ENCODE peak calls at places on chromosomes 5 and 9, in nine cellular contexts. T is astrocyte, F is dorsolateral prefrontal cortex, Z is body of pancreas, E is AG04450, L is kidney, I is ovary, K is transverse colon, G is tibial artery. D is an unnamed sample.

GRCh38 chr9:93911871-93912554 is 43.1 kb downstream of the BARX1 start:
- DNase-seq in T (no peak), F (no peak), Z (no peak), E (no peak), L (no peak), I (no peak), K (no peak), G (no peak), D (no peak)

GRCh38 chr9:97529363-97530076 is 28.1 kb downstream of the TMOD1 start:
- DNase-seq in T (no peak), F (no peak), Z (no peak), E (no peak), L (no peak), I (peak; percentile 58), K (no peak), G (peak; percentile 84), D (no peak)

GRCh38 chr9:76213751-76214150 is 180.5 kb downstream of the RFK start:
- DNase-seq in T (peak; percentile 35), F (no peak), Z (no peak), E (no peak), L (no peak), I (no peak), K (no peak), G (no peak), D (no peak)

GRCh38 chr5:12385095-12385494 is 480.8 kb upstream of the CTNND2 start:
- DNase-seq in T (no peak), F (no peak), Z (no peak), E (no peak), L (peak; percentile 29), I (no peak), K (no peak), G (no peak), D (no peak)

GRCh38 chr5:123211084-123211483 is 122.0 kb downstream of the PRDM6 start:
- DNase-seq in T (no peak), F (no peak), Z (no peak), E (no peak), L (no peak), I (no peak), K (no peak), G (no peak), D (no peak)

GRCh38 chr9:38682713-38683112 is 37.2 kb downstream of the FAM240B start:
- DNase-seq in T (peak; percentile 93), F (no peak), Z (no peak), E (peak; percentile 72), L (no peak), I (no peak), K (no peak), G (no peak), D (peak; percentile 56)

GRCh38 chr9:105067895-105068580 is 140.1 kb upstream of the ABCA1 start:
- DNase-seq in T (peak; percentile 87), F (no peak), Z (no peak), E (no peak), L (no peak), I (no peak), K (no peak), G (no peak), D (no peak)

GRCh38 chr5:179361204-179361603 is 15.9 kb upstream of the ADAMTS2 start:
- DNase-seq in T (no peak), F (no peak), Z (no peak), E (no peak), L (no peak), I (no peak), K (no peak), G (no peak), D (no peak)

GRCh38 chr9:108521063-108521462 is 334.7 kb downstream of the ACTL7B start:
- DNase-seq in T (peak; percentile 61), F (no peak), Z (no peak), E (peak; percentile 29), L (no peak), I (no peak), K (no peak), G (no peak), D (no peak)

GRCh38 chr5:31731016-31731415 is 92.1 kb downstream of the PDZD2 start:
- DNase-seq in T (no peak), F (no peak), Z (no peak), E (no peak), L (no peak), I (no peak), K (no peak), G (no peak), D (no peak)

GRCh38 chr5:130885027-130885426 is 280.0 kb downstream of the HINT1 start:
- DNase-seq in T (no peak), F (no peak), Z (peak; percentile 38), E (no peak), L (no peak), I (no peak), K (peak; percentile 54), G (no peak), D (no peak)

GRCh38 chr9:126694206-126695081 is 80.7 kb downstream of the LMX1B start:
- DNase-seq in T (no peak), F (no peak), Z (no peak), E (no peak), L (peak; percentile 48), I (no peak), K (no peak), G (no peak), D (no peak)

GRCh38 chr9:100125236-100125635 is 26.2 kb downstream of the INVS start:
- DNase-seq in T (no peak), F (no peak), Z (peak; percentile 15), E (no peak), L (no peak), I (no peak), K (no peak), G (no peak), D (no peak)

GRCh38 chr5:179409806-179410205 is 64.5 kb upstream of the ADAMTS2 start:
- DNase-seq in T (no peak), F (no peak), Z (no peak), E (no peak), L (peak; percentile 61), I (no peak), K (no peak), G (no peak), D (no peak)

GRCh38 chr9:129138144-129138462 is 26.9 kb downstream of the PTPA start:
- DNase-seq in T (no peak), F (no peak), Z (no peak), E (no peak), L (peak; percentile 70), I (no peak), K (no peak), G (no peak), D (no peak)

GRCh38 chr9:134379774-134380431 is 53.6 kb downstream of the RXRA start:
- DNase-seq in T (peak; percentile 46), F (no peak), Z (peak; percentile 46), E (no peak), L (no peak), I (no peak), K (no peak), G (no peak), D (no peak)

GRCh38 chr5:158979290-158979689 is 120.4 kb downstream of the EBF1 start:
- DNase-seq in T (no peak), F (no peak), Z (no peak), E (no peak), L (no peak), I (no peak), K (no peak), G (no peak), D (no peak)
- H3K4me3 ChIP-seq in T (no peak overlapping the region), F (no peak overlapping the region), Z (no peak overlapping the region), E (no peak overlapping the region), L (no peak overlapping the region), I (no peak overlapping the region), K (no peak overlapping the region), G (no peak overlapping the region), D (no peak overlapping the region)

GRCh38 chr5:103375356-103375755 is 116.8 kb downstream of the MACIR start:
- DNase-seq in T (peak; percentile 79), F (no peak), Z (peak; percentile 22), E (peak; percentile 81), L (no peak), I (no peak), K (no peak), G (no peak), D (no peak)
- TF ChIP-seq CTCF in T (peak; percentile 19), F (no peak), Z (peak; percentile 20), E (peak; percentile 19), L (no peak), I (no peak), K (no peak), G (no peak), D (no peak)

DNA sequence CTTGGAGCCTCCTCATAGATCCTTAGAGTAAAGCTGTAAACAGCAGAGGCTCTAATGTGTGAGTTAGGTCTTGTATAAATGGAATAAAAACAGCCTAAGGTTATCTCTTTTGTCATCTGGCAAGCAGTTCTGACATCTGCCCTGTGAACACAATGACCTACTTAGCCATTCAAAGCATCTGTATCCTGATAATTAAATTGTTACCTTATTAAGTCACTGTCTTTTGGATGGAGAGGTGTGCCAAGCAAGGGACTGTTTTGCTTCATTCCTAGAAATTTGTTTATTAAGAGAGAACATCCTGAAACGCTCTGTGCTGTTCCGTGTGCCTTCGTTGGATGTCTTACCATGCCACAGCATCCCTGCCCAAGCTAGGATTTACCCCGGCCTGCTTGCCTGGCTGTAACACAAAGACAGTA is 1.5 kb downstream of the LSM11 start:
- DNase-seq in T (no peak), F (peak; percentile 14), Z (no peak), E (no peak), L (no peak), I (no peak), K (no peak), G (no peak), D (no peak)
- H3K4me3 ChIP-seq in T (peak overlapping the region; percentile 93), F (peak overlapping the region; percentile 90), Z (no peak overlapping the region), E (peak overlapping the region; percentile 76), L (peak overlapping the region; percentile 89), I (peak overlapping the region; percentile 52), K (no peak overlapping the region), G (peak overlapping the region; percentile 83), D (peak overlapping the region; percentile 76)

DNA sequence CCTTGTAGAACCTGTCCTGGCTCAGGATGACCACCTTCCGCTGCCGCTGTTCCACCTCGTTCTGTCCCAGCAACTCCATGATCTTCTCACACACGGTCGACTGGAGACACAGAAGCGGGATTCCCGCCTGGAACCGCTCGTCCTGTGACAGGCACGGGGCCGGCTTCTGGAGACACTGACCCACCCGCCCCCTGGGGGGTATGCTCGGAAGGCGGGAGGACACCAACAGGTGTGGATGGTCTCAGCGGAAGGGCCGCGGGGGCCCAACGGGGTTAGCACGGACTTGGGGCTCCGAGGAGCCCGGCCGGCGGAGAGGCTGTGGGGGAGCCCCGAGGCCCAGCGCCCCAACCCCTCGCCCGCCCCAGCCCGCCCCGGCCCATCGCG is 525 bp downstream of the UCK1 start:
- DNase-seq in T (no peak), F (no peak), Z (peak; percentile 57), E (no peak), L (peak; percentile 87), I (peak; percentile 44), K (peak; percentile 47), G (peak; percentile 76), D (no peak)
- TF ChIP-seq CTCF in T (no peak), F (no peak), Z (peak; percentile 15), E (peak; percentile 40), L (no peak), I (no peak), K (peak; percentile 33), G (peak; percentile 12), D (peak; percentile 11)

DNA sequence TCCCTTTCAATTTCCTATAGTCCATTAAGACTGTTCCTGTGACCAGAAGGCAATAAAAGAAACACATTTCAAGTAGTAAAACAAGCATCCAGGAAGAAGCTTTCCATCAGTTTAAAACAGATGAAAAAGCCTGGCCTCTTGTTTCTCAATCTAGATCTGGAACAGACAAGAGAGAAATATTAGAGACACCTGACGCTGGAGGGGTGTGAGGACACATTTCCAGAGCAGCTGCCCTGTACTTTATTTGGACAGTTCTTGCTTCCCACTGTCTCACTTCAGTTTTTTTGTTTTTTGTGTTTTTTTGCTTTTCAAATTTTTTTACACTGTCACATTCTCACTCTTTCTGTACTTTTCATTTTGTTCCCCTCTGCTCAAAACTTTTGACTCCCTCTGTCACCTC is 54.3 kb downstream of the PRRC1 start:
- DNase-seq in T (no peak), F (no peak), Z (no peak), E (no peak), L (no peak), I (no peak), K (no peak), G (no peak), D (no peak)
- H3K4me3 ChIP-seq in T (no peak overlapping the region), F (no peak overlapping the region), Z (no peak overlapping the region), E (no peak overlapping the region), L (no peak overlapping the region), I (no peak overlapping the region), K (no peak overlapping the region), G (no peak overlapping the region), D (no peak overlapping the region)